ENCODE peak calls at places on chromosomes 13 and 19, in ten cellular contexts. X is kidney epithelial cell; D is HFF-Myc; C is fibroblast of lung; O is cardiac muscle cell; W is astrocyte of the spinal cord; R is CD8-positive, alpha-beta T cell; J is BE2C; H is A549; S is AG04449. A is an unnamed sample.

GRCh38 chr13:90824027-90824426 is 523.5 kb upstream of the MIR17HG start:
- DNase-seq in X (no peak), H (no peak), D (no peak), O (no peak), S (no peak), J (no peak), W (no peak), C (no peak), R (no peak), A (no peak)

GRCh38 chr13:44373601-44374347 is at the start of gene SERP2:
- DNase-seq in S (no peak), X (no peak), O (peak), J (peak), D (no peak), W (peak), H (no peak), R (no peak), C (peak), A (no peak)

GRCh38 chr19:4868286-4868834 is 893 bp upstream of the PLIN3 start:
- DNase-seq in D (no peak), X (no peak), C (no peak), H (no peak), S (no peak), J (no peak), W (no peak), R (no peak), O (no peak), A (no peak)

GRCh38 chr13:112245959-112246358 is 130.2 kb upstream of the SPACA7 start:
- DNase-seq in S (no peak), X (no peak), O (no peak), J (no peak), C (no peak), D (no peak), H (no peak), R (no peak), W (no peak), A (no peak)

GRCh38 chr19:18251587-18252369 is 22.5 kb downstream of the IQCN start:
- DNase-seq in X (no peak), S (no peak), C (peak), R (peak), W (peak), J (peak), D (no peak), O (peak), H (peak), A (peak)

GRCh38 chr19:2575734-2576481 is 100.0 kb downstream of the GADD45B start:
- DNase-seq in H (no peak), X (no peak), D (no peak), S (no peak), R (no peak), J (peak), O (peak), W (peak), C (no peak), A (peak)

GRCh38 chr13:78326608-78327007 is 276.7 kb downstream of the POU4F1 start:
- DNase-seq in R (no peak), C (peak), J (peak), D (no peak), H (no peak), X (no peak), O (no peak), S (no peak), W (no peak), A (no peak)

GRCh38 chr13:27406178-27406939 is 18.1 kb upstream of the GTF3A start:
- DNase-seq in W (peak), X (no peak), S (no peak), O (peak), C (peak), J (peak), H (peak), D (no peak), R (peak), A (peak)

GRCh38 chr13:112803422-112803821 is 113.6 kb downstream of the ATP11A start:
- DNase-seq in S (no peak), W (no peak), C (no peak), D (no peak), J (no peak), X (no peak), R (no peak), H (no peak), O (no peak), A (no peak)

GRCh38 chr13:38283346-38283745 is 66.3 kb upstream of the UFM1 start:
- DNase-seq in H (no peak), R (no peak), O (no peak), C (no peak), D (no peak), X (no peak), S (no peak), W (no peak), J (no peak), A (peak)

GRCh38 chr19:3481241-3482090 is 1.1 kb upstream of the SMIM24 start:
- DNase-seq in O (no peak), S (no peak), X (no peak), J (no peak), R (no peak), D (no peak), C (no peak), H (no peak), W (no peak), A (no peak)

GRCh38 chr19:53657778-53658177 is 26.0 kb downstream of the DPRX start:
- DNase-seq in S (no peak), O (no peak), D (no peak), W (no peak), J (no peak), R (no peak), C (no peak), X (no peak), H (no peak), A (no peak)

GRCh38 chr19:53660584-53660983 is 28.8 kb downstream of the DPRX start:
- DNase-seq in X (no peak), D (no peak), J (no peak), S (no peak), H (no peak), C (no peak), R (no peak), W (no peak), O (no peak), A (no peak)

GRCh38 chr19:53657330-53657729 is 25.5 kb downstream of the DPRX start:
- DNase-seq in H (no peak), W (no peak), X (no peak), J (no peak), S (no peak), O (no peak), D (no peak), R (no peak), C (no peak), A (no peak)

GRCh38 chr19:53662209-53662608 is 30.4 kb downstream of the DPRX start:
- DNase-seq in D (no peak), S (no peak), R (no peak), C (no peak), W (no peak), X (no peak), H (no peak), J (no peak), O (no peak), A (no peak)

DNA sequence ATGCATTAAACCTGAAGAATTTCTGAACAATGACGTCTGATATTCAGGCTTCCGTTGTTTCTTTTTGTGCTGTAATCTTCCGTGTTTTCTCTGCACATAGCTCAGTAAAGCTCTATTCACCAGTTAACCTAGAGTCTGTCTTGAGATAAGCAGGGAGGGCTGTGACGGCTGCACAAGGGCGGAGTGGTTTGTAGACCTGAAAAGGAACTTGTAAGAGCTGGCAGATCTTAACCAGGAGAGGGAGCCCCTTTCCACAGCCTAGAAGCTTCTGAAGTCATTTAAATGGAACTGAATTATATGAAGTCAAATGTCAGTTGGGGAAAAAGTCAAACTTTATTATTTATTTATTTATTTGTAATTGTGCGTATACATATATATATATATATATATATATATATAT is 27.5 kb downstream of the DPRX start:
- DNase-seq in D (no peak), J (no peak), R (no peak), O (peak), C (no peak), X (no peak), H (no peak), W (no peak), S (no peak), A (peak)
- TF ChIP-seq CTCF in D (no peak), J (no peak), R (no peak), O (no peak), C (no peak), X (no peak), H (no peak), W (no peak), S (no peak), A (peak)

DNA sequence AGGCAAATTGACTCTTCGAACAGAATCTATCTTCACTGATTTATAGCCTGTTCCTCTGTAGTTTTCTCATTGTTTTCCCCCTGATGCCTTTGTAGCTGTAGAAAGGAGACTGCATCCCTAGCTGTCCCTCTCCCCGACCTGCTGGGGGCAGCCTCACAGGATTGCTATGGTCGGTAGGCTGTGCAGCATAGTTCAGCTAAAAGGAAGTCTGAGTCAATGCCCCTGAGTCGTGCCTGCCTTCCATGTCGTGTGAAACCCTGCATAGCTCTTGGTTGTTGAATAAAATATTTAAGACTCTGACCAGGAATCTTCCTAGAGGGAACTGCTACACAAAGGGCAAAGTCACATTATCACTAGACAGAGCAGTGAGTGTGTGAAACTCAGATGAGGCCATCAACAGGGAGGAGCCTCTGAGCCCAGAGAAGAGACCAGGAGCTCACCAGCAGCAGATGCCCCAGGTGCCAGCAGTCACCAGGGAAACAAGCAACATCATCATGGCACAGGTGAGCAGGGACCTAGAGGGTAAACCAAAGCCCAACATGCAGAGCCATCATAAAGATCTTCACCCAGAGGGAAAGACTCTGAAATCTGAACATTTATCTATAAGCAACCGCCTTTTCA is 108.4 kb upstream of the NBEA start:
- DNase-seq in D (no peak), R (no peak), C (peak), H (no peak), O (no peak), W (no peak), X (no peak), J (no peak), S (no peak), A (peak)
- H3K4me3 ChIP-seq in D (no peak), R (no peak), C (no peak), H (no peak), O (no peak), W (no peak), X (no peak), J (no peak), S (no peak), A (no peak)

GRCh38 chr19:10653482-10653731 is 739 bp upstream of the ILF3 start:
- DNase-seq in O (no peak), J (no peak), X (no peak), D (no peak), W (no peak), S (no peak), H (no peak), C (no peak), R (no peak), A (no peak)
- TF ChIP-seq CTCF in O (no peak), J (no peak), X (no peak), D (no peak), W (no peak), S (no peak), H (no peak), C (no peak), R (no peak), A (no peak)

GRCh38 chr13:25329706-25330105 is 28.3 kb downstream of the NUP58 start:
- DNase-seq in O (peak), C (peak), R (no peak), J (no peak), D (peak), X (no peak), S (no peak), W (no peak), H (no peak), A (peak)
- H3K4me3 ChIP-seq in O (no peak), C (no peak), R (no peak), J (no peak), D (no peak), X (no peak), S (no peak), W (no peak), H (no peak), A (no peak)